ENCODE peak calls at places on chromosome 10, in ten cellular contexts. S is Panc1, U is adrenal gland, Q is stomach, H is NT2/D1, Y is left ventricle myocardium inferior, Z is GM23248, B is SJSA1, R is PC-3, F is upper lobe of right lung. D is an unnamed sample.

GRCh38 chr10:1374501-1374900 is 318.3 kb downstream of the WDR37 start:
- DNase-seq in S (no peak), Q (no peak), B (no peak), F (no peak), Y (no peak), R (no peak), H (no peak), Z (no peak), U (no peak), D (no peak)

GRCh38 chr10:35913628-35914027 is 271.5 kb upstream of the FZD8 start:
- DNase-seq in R (peak; percentile 99), Z (peak; percentile 84), F (no peak), Q (no peak), Y (no peak), H (no peak), S (no peak), U (no peak), B (no peak), D (no peak)

GRCh38 chr10:92901819-92902234 is 53.5 kb downstream of the EXOC6 start:
- DNase-seq in F (no peak), Y (no peak), R (no peak), B (no peak), H (no peak), Z (no peak), U (no peak), S (no peak), Q (no peak), D (no peak)

GRCh38 chr10:29860159-29860558 is 199.2 kb downstream of the JCAD start:
- DNase-seq in R (no peak), S (no peak), B (peak; percentile 53), Y (no peak), H (no peak), Q (no peak), F (no peak), Z (peak; percentile 78), U (no peak), D (no peak)

GRCh38 chr10:19789607-19790006 is 26.6 kb upstream of the PLXDC2 start:
- DNase-seq in S (no peak), R (no peak), B (no peak), H (no peak), Y (no peak), Z (no peak), U (no peak), F (no peak), Q (no peak), D (no peak)

GRCh38 chr10:122263971-122264370 is 7.1 kb upstream of the BTBD16 start:
- DNase-seq in H (no peak), Q (no peak), R (peak; percentile 65), Z (peak; percentile 85), F (no peak), B (no peak), Y (no peak), U (no peak), S (no peak), D (no peak)

GRCh38 chr10:15361131-15361530 is 10.0 kb downstream of the FAM171A1 start:
- DNase-seq in Q (no peak), F (no peak), H (no peak), S (no peak), Z (no peak), B (no peak), Y (no peak), R (no peak), U (no peak), D (no peak)

GRCh38 chr10:45370202-45370955 is 3.6 kb upstream of the ALOX5 start:
- DNase-seq in F (no peak), Q (no peak), B (no peak), S (no peak), Y (no peak), Z (no peak), U (no peak), R (no peak), H (no peak), D (no peak)

GRCh38 chr10:87668324-87669054 is 8.8 kb downstream of the PAPSS2 start:
- DNase-seq in Z (no peak), Y (no peak), Q (no peak), U (no peak), S (no peak), F (no peak), R (no peak), H (no peak), B (no peak), D (no peak)

GRCh38 chr10:72259491-72260214 is 14.1 kb upstream of the DDIT4 start:
- DNase-seq in R (no peak), B (no peak), S (no peak), Z (peak; percentile 70), F (no peak), U (no peak), H (no peak), Y (no peak), Q (no peak), D (no peak)

GRCh38 chr10:51821045-51821444 is 121.7 kb upstream of the CSTF2T start:
- DNase-seq in R (no peak), U (no peak), B (no peak), H (no peak), S (no peak), F (no peak), Z (no peak), Q (no peak), Y (no peak), D (no peak)

GRCh38 chr10:121615401-121615800 is 17.2 kb upstream of the FGFR2 start:
- DNase-seq in R (no peak), B (no peak), H (no peak), S (no peak), Z (no peak), Q (no peak), U (no peak), F (no peak), Y (no peak), D (no peak)

GRCh38 chr10:87578799-87579401 is 74.2 kb downstream of the MINPP1 start:
- DNase-seq in Q (no peak), U (no peak), Y (no peak), F (no peak), Z (peak; percentile 38), R (peak; percentile 55), S (no peak), H (no peak), B (no peak), D (no peak)

GRCh38 chr10:71868192-71868697 is 17.2 kb upstream of the PSAP start:
- DNase-seq in F (peak; percentile 78), R (peak; percentile 43), Q (no peak), S (peak; percentile 71), B (peak; percentile 56), Y (peak; percentile 29), Z (peak; percentile 77), H (no peak), U (peak; percentile 72), D (peak; percentile 79)

GRCh38 chr10:122327237-122328206 is 47.0 kb upstream of the PLEKHA1 start:
- DNase-seq in R (no peak), H (no peak), Y (no peak), Q (no peak), U (no peak), Z (no peak), B (peak; percentile 25), F (no peak), S (no peak), D (no peak)

GRCh38 chr10:44425466-44425865 is 40.6 kb upstream of the CXCL12 start:
- DNase-seq in F (no peak), Q (no peak), U (no peak), H (no peak), S (no peak), Z (no peak), Y (no peak), R (no peak), B (no peak), D (no peak)

GRCh38 chr10:125591846-125592245 is 91.1 kb downstream of the TEX36 start:
- DNase-seq in F (no peak), Z (no peak), B (no peak), R (no peak), S (no peak), U (no peak), Q (no peak), Y (no peak), H (no peak), D (no peak)

GRCh38 chr10:29932991-29933390 is 126.4 kb downstream of the JCAD start:
- DNase-seq in F (no peak), U (no peak), Z (no peak), Y (no peak), Q (no peak), S (no peak), R (no peak), B (no peak), H (no peak), D (no peak)

GRCh38 chr10:70430489-70431445 is 10.7 kb downstream of the NODAL start:
- DNase-seq in H (no peak), S (no peak), Z (peak; percentile 67), U (peak; percentile 31), Q (peak; percentile 39), R (no peak), Y (peak; percentile 44), F (no peak), B (no peak), D (peak; percentile 32)

DNA sequence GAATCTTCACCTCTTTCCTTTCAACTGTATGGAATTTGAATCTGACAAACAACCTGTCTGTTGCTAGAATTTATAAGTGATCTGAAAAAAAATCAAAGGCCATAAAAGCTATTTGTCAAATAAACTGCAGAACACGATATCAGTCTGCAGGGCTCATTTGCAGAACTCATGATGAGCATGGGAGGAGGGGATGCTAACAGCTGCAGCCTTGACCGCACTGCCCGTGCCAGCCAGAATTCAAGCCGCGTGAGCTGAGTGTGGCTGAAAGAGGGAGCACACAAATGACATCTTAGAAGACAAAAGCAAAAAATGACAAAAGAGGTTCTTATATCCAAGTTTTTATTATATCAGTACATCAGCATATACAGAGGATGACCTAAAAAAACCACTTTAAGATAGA is 15.7 kb downstream of the LRRTM3 start:
- DNase-seq in S (no peak), B (no peak), R (no peak), H (no peak), Y (no peak), U (peak; percentile 66), Q (no peak), Z (no peak), F (no peak), D (no peak)
- H3K4me1 ChIP-seq in S (no peaks in the 10 kb centered on the region), B (no peaks in the 10 kb centered on the region), R (no peaks in the 10 kb centered on the region), H (no peaks in the 10 kb centered on the region), Y (no peaks in the 10 kb centered on the region), U (peaks cover 9% of the 10 kb centered on the region), Q (no peaks in the 10 kb centered on the region), Z (no peaks in the 10 kb centered on the region), F (no peaks in the 10 kb centered on the region), D (no peaks in the 10 kb centered on the region)

GRCh38 chr10:112815238-112816032 is 134.6 kb upstream of the TCF7L2 start:
- DNase-seq in Q (no peak), U (no peak), S (no peak), F (no peak), H (no peak), R (peak; percentile 64), Z (peak; percentile 82), B (peak; percentile 64), Y (no peak), D (no peak)
- H3K4me1 ChIP-seq in Q (peaks cover 27% of the 10 kb centered on the region), U (peaks cover 21% of the 10 kb centered on the region), S (peaks cover 23% of the 10 kb centered on the region), F (peaks cover 12% of the 10 kb centered on the region), H (peaks cover 14% of the 10 kb centered on the region), R (peaks cover 40% of the 10 kb centered on the region), Z (peaks cover 35% of the 10 kb centered on the region), B (peaks cover 33% of the 10 kb centered on the region), Y (no peaks in the 10 kb centered on the region), D (no peaks in the 10 kb centered on the region)

GRCh38 chr10:102764340-102765257 is 20.9 kb downstream of the WBP1L start:
- DNase-seq in Y (no peak), U (no peak), S (no peak), H (no peak), Q (no peak), B (no peak), R (peak; percentile 12), F (no peak), Z (no peak), D (no peak)
- H3K4me1 ChIP-seq in Y (peaks cover 79% of the 10 kb centered on the region), U (peaks cover 78% of the 10 kb centered on the region), S (peaks cover 60% of the 10 kb centered on the region), H (no peaks in the 10 kb centered on the region), Q (peaks cover 64% of the 10 kb centered on the region), B (peaks cover 19% of the 10 kb centered on the region), R (peaks cover 15% of the 10 kb centered on the region), F (peaks cover 46% of the 10 kb centered on the region), Z (peaks cover 12% of the 10 kb centered on the region), D (no peaks in the 10 kb centered on the region)

GRCh38 chr10:79443338-79444242 is 1.8 kb downstream of the ZCCHC24 start:
- DNase-seq in B (no peak), R (peak; percentile 64), Q (no peak), Z (peak; percentile 69), F (peak; percentile 54), Y (no peak), S (no peak), H (no peak), U (no peak), D (no peak)
- H3K4me1 ChIP-seq in B (peaks cover 32% of the 10 kb centered on the region), R (peaks cover 60% of the 10 kb centered on the region), Q (peaks cover 78% of the 10 kb centered on the region), Z (peaks cover 29% of the 10 kb centered on the region), F (peaks cover 17% of the 10 kb centered on the region), Y (peaks cover 77% of the 10 kb centered on the region), S (peaks cover 19% of the 10 kb centered on the region), H (peaks cover 4% of the 10 kb centered on the region), U (peaks cover 34% of the 10 kb centered on the region), D (peaks cover 6% of the 10 kb centered on the region)

D was measured in breast epithelium.